ENCODE peak calls at places on chromosomes 3 and 15, in four cellular contexts. M is K562, Z is HCT116, E is HepG2. Q is an unnamed sample. For H3K36me3, the result is how much of the 10 kb centered on the place peaks cover.

GRCh38 chr15:26864664-26865191 is 2.1 kb upstream of the GABRA5 start:
- DNase-seq in M (peak), Z (no peak), E (no peak), Q (no peak)

GRCh38 chr15:69484837-69485236 is 32.2 kb downstream of the RPLP1 start:
- DNase-seq in E (no peak), Z (no peak), M (no peak), Q (no peak)

GRCh38 chr3:63364909-63365308 is 86.8 kb downstream of the SYNPR start:
- DNase-seq in E (no peak), Z (no peak), M (no peak), Q (no peak)

GRCh38 chr15:39942101-39942752 is 8.3 kb downstream of the EIF2AK4 start:
- DNase-seq in Z (no peak), M (no peak), E (no peak), Q (no peak)

GRCh38 chr3:197224034-197224444 is 74.4 kb downstream of the DLG1 start:
- DNase-seq in Z (peak), M (peak), E (peak), Q (peak)

GRCh38 chr15:32123473-32123872 is 93.2 kb downstream of the CHRNA7 start:
- DNase-seq in Z (no peak), E (no peak), M (no peak), Q (no peak)

GRCh38 chr3:123158330-123158729 is 43.4 kb upstream of the SEC22A start:
- DNase-seq in Z (no peak), E (no peak), M (no peak), Q (no peak)

GRCh38 chr15:65922621-65923020 is 53.3 kb downstream of the RAB11A start:
- DNase-seq in Z (no peak), M (no peak), E (no peak), Q (no peak)

GRCh38 chr3:65632409-65632808 is 406.3 kb downstream of the MAGI1 start:
- DNase-seq in E (no peak), Z (no peak), M (no peak), Q (no peak)

GRCh38 chr3:102400142-102400541 is 34.7 kb upstream of the ZPLD1 start:
- DNase-seq in E (no peak), Z (peak), M (no peak), Q (no peak)

GRCh38 chr3:112499328-112499727 is at the start of gene BTLA:
- DNase-seq in E (no peak), M (no peak), Z (no peak), Q (no peak)

GRCh38 chr15:62545392-62546227 is 380.5 kb upstream of the C2CD4B start:
- DNase-seq in Z (no peak), M (no peak), E (no peak), Q (no peak)

GRCh38 chr3:173977747-173978146 is 580.2 kb downstream of the NLGN1 start:
- DNase-seq in Z (no peak), E (no peak), M (no peak), Q (no peak)

GRCh38 chr3:79202471-79203143 is 565.2 kb downstream of the ROBO1 start:
- DNase-seq in Z (no peak), E (no peak), M (no peak), Q (no peak)

GRCh38 chr3:21169858-21170257 is 581.2 kb downstream of the ZNF385D start:
- DNase-seq in M (no peak), E (no peak), Z (no peak), Q (no peak)

GRCh38 chr3:21170964-21171363 is 580.0 kb downstream of the ZNF385D start:
- DNase-seq in Z (no peak), E (no peak), M (no peak), Q (peak)

GRCh38 chr3:21174461-21174860 is 576.5 kb downstream of the ZNF385D start:
- DNase-seq in E (no peak), M (no peak), Z (no peak), Q (no peak)
- TF ChIP-seq TCF7L2 in E (no peak), M (no peak), Z (no peak), Q (no peak)

DNA sequence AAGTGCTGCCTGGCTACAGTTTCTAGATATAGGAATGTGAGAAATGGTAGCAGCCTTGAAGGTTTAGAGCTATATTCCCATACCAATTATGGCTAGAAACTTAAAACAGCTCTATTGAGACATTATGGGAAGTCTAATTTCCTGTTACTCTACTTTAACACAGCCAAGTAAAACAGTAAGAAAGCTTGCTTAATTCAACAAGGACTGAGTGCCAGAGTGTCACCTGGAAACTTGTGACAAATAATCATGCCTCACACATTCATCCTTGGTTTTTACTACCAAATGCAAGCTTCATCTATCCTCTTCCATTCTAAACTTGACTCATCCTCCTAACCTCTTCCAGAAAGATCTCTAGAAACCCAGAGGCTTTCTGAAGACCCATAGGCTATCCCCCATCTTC is 41.7 kb downstream of the UBE3A start:
- DNase-seq in Z (no peak), M (no peak), E (no peak), Q (no peak)
- H3K36me3 ChIP-seq in Z (under half), M (under half), E (under half), Q (under half)

GRCh38 chr3:147705626-147706025 is 296.5 kb downstream of the ZIC1 start:
- DNase-seq in E (no peak), Z (no peak), M (no peak), Q (no peak)

GRCh38 chr3:147702499-147702898 is 293.3 kb downstream of the ZIC1 start:
- DNase-seq in E (no peak), M (no peak), Z (no peak), Q (no peak)

GRCh38 chr3:147699175-147699838 is 290.1 kb downstream of the ZIC1 start:
- DNase-seq in Z (peak), M (no peak), E (no peak), Q (no peak)

DNA sequence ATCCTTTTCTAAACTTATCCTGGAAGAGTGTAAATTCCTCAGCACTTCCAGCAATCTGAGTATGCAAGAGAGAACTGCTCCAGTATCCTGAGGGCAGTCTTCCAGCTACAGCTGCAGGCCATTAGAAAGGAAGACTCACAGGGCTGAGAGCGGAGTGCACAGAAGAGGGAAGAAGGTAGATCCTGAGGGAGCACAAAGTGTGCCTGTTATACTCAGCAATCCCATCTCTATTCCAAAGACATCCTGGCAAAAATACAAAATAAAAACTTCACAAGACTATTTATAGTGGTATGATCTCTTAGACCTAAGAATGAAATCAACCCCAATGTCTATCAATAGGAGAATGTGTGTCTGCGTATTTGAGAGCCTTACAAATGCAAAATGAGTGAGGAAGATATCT is 292.0 kb downstream of the ZIC1 start:
- DNase-seq in M (no peak), E (no peak), Z (no peak), Q (no peak)
- TF ChIP-seq TCF7L2 in M (no peak), E (no peak), Z (no peak), Q (no peak)

GRCh38 chr15:43360821-43361220 is 10.0 kb downstream of the ZSCAN29 start:
- DNase-seq in M (no peak), E (no peak), Z (no peak), Q (no peak)
- H3K36me3 ChIP-seq in M (half or more), E (half or more), Z (under half), Q (under half)

GRCh38 chr3:38157117-38157516 is 8.2 kb upstream of the OXSR1 start:
- DNase-seq in Z (no peak), M (no peak), E (no peak), Q (no peak)

GRCh38 chr3:38155825-38156224 is 9.5 kb upstream of the OXSR1 start:
- DNase-seq in M (no peak), E (no peak), Z (no peak), Q (no peak)

GRCh38 chr3:38154625-38155255 is 10.6 kb upstream of the OXSR1 start:
- DNase-seq in M (no peak), Z (no peak), E (no peak), Q (no peak)

GRCh38 chr3:38158472-38158871 is 6.9 kb upstream of the OXSR1 start:
- DNase-seq in M (no peak), E (no peak), Z (no peak), Q (no peak)

GRCh38 chr3:38157562-38157961 is 7.8 kb upstream of the OXSR1 start:
- DNase-seq in Z (no peak), E (no peak), M (no peak), Q (no peak)
- TF ChIP-seq TCF7L2 in Z (no peak), E (no peak), M (no peak), Q (no peak)

GRCh38 chr3:41212088-41212487 is 12.8 kb downstream of the CTNNB1 start:
- DNase-seq in Z (no peak), M (no peak), E (no peak), Q (no peak)

GRCh38 chr3:41213563-41213962 is 14.3 kb downstream of the CTNNB1 start:
- DNase-seq in Z (no peak), E (no peak), M (no peak), Q (no peak)

GRCh38 chr3:41216993-41217392 is 17.7 kb downstream of the CTNNB1 start:
- DNase-seq in E (no peak), M (no peak), Z (no peak), Q (no peak)

GRCh38 chr3:41221278-41221677 is 22.0 kb downstream of the CTNNB1 start:
- DNase-seq in M (no peak), Z (no peak), E (no peak), Q (no peak)

GRCh38 chr3:41216422-41216821 is 17.1 kb downstream of the CTNNB1 start:
- DNase-seq in E (no peak), Z (no peak), M (no peak), Q (no peak)
- H3K36me3 ChIP-seq in E (under half), Z (under half), M (under half), Q (under half)

DNA sequence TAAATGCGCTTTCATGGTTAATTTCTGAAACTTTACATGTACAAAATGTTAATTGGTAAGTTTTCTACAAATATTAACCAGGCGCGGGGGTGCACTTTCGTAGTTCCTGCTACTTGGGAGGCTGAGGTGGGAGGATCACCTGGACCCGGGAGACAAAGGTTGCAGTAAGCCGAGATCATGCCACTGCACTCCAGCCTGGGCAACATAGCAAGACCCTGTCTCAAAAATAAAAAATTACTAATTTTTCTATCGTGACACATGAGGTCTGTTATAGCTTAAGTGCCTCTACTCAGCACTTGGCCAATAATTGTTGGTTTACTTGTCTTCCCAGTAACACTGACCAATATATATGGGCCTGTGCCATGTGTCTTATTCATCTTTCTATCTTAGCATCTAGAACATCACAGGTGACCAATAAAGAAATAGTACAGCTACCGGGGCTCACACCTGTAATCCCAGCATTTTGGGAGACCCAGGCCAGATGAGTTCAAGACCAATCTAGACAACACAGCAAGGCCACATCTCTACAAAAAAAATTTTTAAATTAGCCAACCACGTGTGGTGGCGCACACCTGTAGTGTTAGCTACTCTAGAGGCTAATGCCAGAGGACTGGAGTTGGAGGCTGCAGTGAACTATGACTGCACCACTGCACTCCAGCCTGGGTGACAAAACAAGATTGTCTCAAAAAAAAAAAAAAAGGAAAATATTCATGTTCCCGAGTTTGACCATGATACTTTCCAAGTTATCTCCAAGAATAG is 6.1 kb downstream of the MSL2 start:
- DNase-seq in M (no peak), Z (no peak), E (no peak), Q (no peak)
- TF ChIP-seq TCF7L2 in M (no peak), Z (no peak), E (no peak), Q (no peak)

GRCh38 chr3:135018171-135018923 is 223.3 kb downstream of the EPHB1 start:
- DNase-seq in Z (no peak), M (no peak), E (no peak), Q (no peak)

GRCh38 chr3:135020181-135020580 is 225.1 kb downstream of the EPHB1 start:
- DNase-seq in Z (no peak), M (no peak), E (no peak), Q (no peak)

DNA sequence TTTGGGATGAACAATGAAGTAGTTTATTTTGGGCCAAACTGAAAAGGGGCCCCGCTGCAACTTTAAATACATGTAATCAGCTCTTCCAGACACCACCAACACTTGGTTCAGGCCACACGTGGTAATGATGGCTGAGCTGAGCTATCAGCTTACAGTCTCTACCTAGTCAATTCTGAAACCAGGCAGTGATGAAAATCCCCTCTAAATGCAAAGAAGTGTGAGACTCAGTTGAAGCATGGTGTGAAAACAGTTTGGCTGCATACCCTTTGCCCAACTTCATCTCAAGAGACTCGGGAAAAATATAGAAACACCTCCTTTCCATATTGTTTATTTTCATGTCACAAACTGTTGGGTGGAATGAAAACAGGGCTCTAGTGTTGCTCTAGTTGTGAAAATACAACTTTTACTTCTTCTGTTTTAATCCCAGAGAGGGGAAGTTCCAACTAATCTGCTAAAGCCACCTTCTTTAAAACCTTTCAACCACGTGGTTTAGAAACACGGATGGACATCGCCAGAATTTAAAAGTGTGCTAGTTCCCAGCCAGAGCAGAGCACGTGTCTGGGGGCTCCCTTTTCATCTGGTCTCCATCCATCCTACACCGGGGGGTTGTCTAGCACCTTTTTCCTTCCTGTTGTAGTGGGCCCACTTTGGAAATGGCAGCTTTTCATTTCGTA is 229.1 kb downstream of the EPHB1 start:
- DNase-seq in E (no peak), Z (no peak), M (no peak), Q (no peak)
- H3K36me3 ChIP-seq in E (under half), Z (under half), M (under half), Q (under half)

Q was measured in Panc1.